ENCODE peak calls at places on chromosomes 6 and 20, in seven cellular contexts. One of them, this sample, is unnamed. For H3K9me3, the result is how much of the 10 kb centered on the place peaks cover.

GRCh38 chr6:158813032-158813431 is 6.1 kb downstream of the EZR start:
- DNase-seq in adrenal gland: peak
- DNase-seq in endothelial cell of umbilical vein: no peak
- DNase-seq in A549: no peak
- DNase-seq in IMR-90: no peak
- DNase-seq in sigmoid colon: no peak
- DNase-seq in heart left ventricle: no peak
- DNase-seq in this sample: no peak

GRCh38 chr6:33772114-33772830 is 16.7 kb downstream of the LEMD2 start:
- DNase-seq in sigmoid colon: no peak
- DNase-seq in adrenal gland: no peak
- DNase-seq in endothelial cell of umbilical vein: peak
- DNase-seq in heart left ventricle: no peak
- DNase-seq in A549: no peak
- DNase-seq in IMR-90: peak
- DNase-seq in this sample: no peak

GRCh38 chr20:9103955-9104354 is 35.1 kb downstream of the PLCB4 start:
- DNase-seq in endothelial cell of umbilical vein: no peak
- DNase-seq in sigmoid colon: no peak
- DNase-seq in A549: peak
- DNase-seq in IMR-90: no peak
- DNase-seq in heart left ventricle: no peak
- DNase-seq in adrenal gland: no peak
- DNase-seq in this sample: no peak

GRCh38 chr20:33822423-33822822 is 11.3 kb downstream of the CHMP4B start:
- DNase-seq in sigmoid colon: no peak
- DNase-seq in A549: no peak
- DNase-seq in adrenal gland: no peak
- DNase-seq in endothelial cell of umbilical vein: no peak
- DNase-seq in IMR-90: no peak
- DNase-seq in heart left ventricle: peak
- DNase-seq in this sample: no peak

GRCh38 chr20:36808317-36809257 is 35.0 kb upstream of the DSN1 start:
- DNase-seq in endothelial cell of umbilical vein: peak
- DNase-seq in heart left ventricle: peak
- DNase-seq in IMR-90: peak
- DNase-seq in sigmoid colon: peak
- DNase-seq in A549: peak
- DNase-seq in adrenal gland: peak
- DNase-seq in this sample: peak

GRCh38 chr6:2222275-2222842 is 23.0 kb downstream of the GMDS start:
- DNase-seq in sigmoid colon: no peak
- DNase-seq in adrenal gland: no peak
- DNase-seq in endothelial cell of umbilical vein: peak
- DNase-seq in heart left ventricle: no peak
- DNase-seq in A549: no peak
- DNase-seq in IMR-90: no peak
- DNase-seq in this sample: no peak

GRCh38 chr20:57760698-57761412 is 51.0 kb upstream of the PMEPA1 start:
- DNase-seq in IMR-90: no peak
- DNase-seq in heart left ventricle: no peak
- DNase-seq in adrenal gland: no peak
- DNase-seq in A549: no peak
- DNase-seq in endothelial cell of umbilical vein: no peak
- DNase-seq in sigmoid colon: peak
- DNase-seq in this sample: no peak

GRCh38 chr6:125843593-125843992 is 52.8 kb downstream of the NCOA7 start:
- DNase-seq in heart left ventricle: no peak
- DNase-seq in endothelial cell of umbilical vein: no peak
- DNase-seq in adrenal gland: no peak
- DNase-seq in sigmoid colon: no peak
- DNase-seq in IMR-90: no peak
- DNase-seq in A549: no peak
- DNase-seq in this sample: no peak

GRCh38 chr6:22512716-22513452 is 56.5 kb upstream of the HDGFL1 start:
- DNase-seq in adrenal gland: no peak
- DNase-seq in endothelial cell of umbilical vein: no peak
- DNase-seq in A549: no peak
- DNase-seq in heart left ventricle: no peak
- DNase-seq in IMR-90: peak
- DNase-seq in sigmoid colon: no peak
- DNase-seq in this sample: no peak

GRCh38 chr6:20246107-20246506 is 33.8 kb upstream of the MBOAT1 start:
- DNase-seq in endothelial cell of umbilical vein: no peak
- DNase-seq in A549: no peak
- DNase-seq in adrenal gland: no peak
- DNase-seq in IMR-90: no peak
- DNase-seq in sigmoid colon: no peak
- DNase-seq in heart left ventricle: no peak
- DNase-seq in this sample: no peak

GRCh38 chr6:160398674-160399271 is 50.6 kb downstream of the SLC22A3 start:
- DNase-seq in heart left ventricle: no peak
- DNase-seq in endothelial cell of umbilical vein: no peak
- DNase-seq in A549: no peak
- DNase-seq in adrenal gland: no peak
- DNase-seq in IMR-90: no peak
- DNase-seq in sigmoid colon: no peak
- DNase-seq in this sample: no peak

GRCh38 chr6:64280569-64280968 is 645.0 kb downstream of the PHF3 start:
- DNase-seq in heart left ventricle: no peak
- DNase-seq in endothelial cell of umbilical vein: peak
- DNase-seq in adrenal gland: peak
- DNase-seq in IMR-90: peak
- DNase-seq in A549: peak
- DNase-seq in sigmoid colon: no peak
- DNase-seq in this sample: peak

GRCh38 chr20:48042628-48043027 is 257.3 kb upstream of the SULF2 start:
- DNase-seq in sigmoid colon: no peak
- DNase-seq in heart left ventricle: no peak
- DNase-seq in adrenal gland: no peak
- DNase-seq in endothelial cell of umbilical vein: no peak
- DNase-seq in IMR-90: no peak
- DNase-seq in A549: no peak
- DNase-seq in this sample: no peak

GRCh38 chr20:59571591-59572314 is 32.6 kb upstream of the PHACTR3 start:
- DNase-seq in heart left ventricle: peak
- DNase-seq in A549: peak
- DNase-seq in endothelial cell of umbilical vein: peak
- DNase-seq in adrenal gland: peak
- DNase-seq in IMR-90: peak
- DNase-seq in sigmoid colon: peak
- DNase-seq in this sample: peak

GRCh38 chr6:24926639-24927038 is 9.1 kb downstream of the RIPOR2 start:
- DNase-seq in A549: no peak
- DNase-seq in adrenal gland: no peak
- DNase-seq in heart left ventricle: no peak
- DNase-seq in sigmoid colon: no peak
- DNase-seq in IMR-90: no peak
- DNase-seq in endothelial cell of umbilical vein: no peak
- DNase-seq in this sample: no peak

GRCh38 chr20:31606928-31607639 is 2.0 kb downstream of the ID1 start:
- DNase-seq in heart left ventricle: no peak
- DNase-seq in adrenal gland: no peak
- DNase-seq in A549: peak
- DNase-seq in IMR-90: peak
- DNase-seq in endothelial cell of umbilical vein: peak
- DNase-seq in sigmoid colon: no peak
- DNase-seq in this sample: no peak

GRCh38 chr20:2203436-2203835 is 92.4 kb upstream of the TGM3 start:
- DNase-seq in A549: no peak
- DNase-seq in endothelial cell of umbilical vein: no peak
- DNase-seq in heart left ventricle: no peak
- DNase-seq in sigmoid colon: no peak
- DNase-seq in IMR-90: no peak
- DNase-seq in adrenal gland: no peak
- DNase-seq in this sample: no peak

GRCh38 chr20:45775411-45775810 is 16.3 kb downstream of the WFDC3 start:
- DNase-seq in sigmoid colon: no peak
- DNase-seq in A549: no peak
- DNase-seq in endothelial cell of umbilical vein: no peak
- DNase-seq in adrenal gland: no peak
- DNase-seq in heart left ventricle: no peak
- DNase-seq in IMR-90: no peak
- DNase-seq in this sample: no peak

GRCh38 chr6:75449625-75450206 is 43.9 kb downstream of the FILIP1 start:
- DNase-seq in A549: peak
- DNase-seq in adrenal gland: no peak
- DNase-seq in endothelial cell of umbilical vein: no peak
- DNase-seq in sigmoid colon: no peak
- DNase-seq in heart left ventricle: no peak
- DNase-seq in IMR-90: peak
- DNase-seq in this sample: no peak

GRCh38 chr20:56685879-56686278 is 56.8 kb downstream of the TFAP2C start:
- DNase-seq in IMR-90: no peak
- DNase-seq in endothelial cell of umbilical vein: no peak
- DNase-seq in adrenal gland: no peak
- DNase-seq in A549: no peak
- DNase-seq in sigmoid colon: no peak
- DNase-seq in heart left ventricle: no peak
- DNase-seq in this sample: no peak

DNA sequence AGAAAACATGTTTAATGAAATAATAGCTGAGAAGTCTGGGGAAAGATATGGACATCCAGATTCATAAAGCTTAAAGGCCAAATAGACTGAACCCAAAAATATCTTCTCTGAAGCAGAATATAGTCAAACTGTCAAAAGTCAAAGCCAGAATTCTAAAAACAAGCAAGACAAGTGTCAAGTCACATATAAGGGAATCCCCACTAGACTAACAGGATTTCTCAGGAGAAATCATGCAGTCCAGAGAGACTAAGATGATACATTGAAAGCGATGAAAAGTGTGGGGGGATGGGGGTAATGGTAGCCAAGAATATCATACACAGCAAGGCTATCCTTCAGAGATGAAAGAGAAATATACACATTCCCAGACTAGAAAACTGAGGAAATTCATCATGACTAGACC is 112.4 kb upstream of the RUNX2 start:
- DNase-seq in adrenal gland: no peak
- DNase-seq in heart left ventricle: no peak
- DNase-seq in sigmoid colon: no peak
- DNase-seq in IMR-90: no peak
- DNase-seq in A549: no peak
- DNase-seq in endothelial cell of umbilical vein: no peak
- DNase-seq in this sample: no peak
- TF ChIP-seq POLR2A in adrenal gland: no peak
- TF ChIP-seq POLR2A in heart left ventricle: no peak
- TF ChIP-seq POLR2A in sigmoid colon: no peak
- TF ChIP-seq POLR2A in IMR-90: no peak
- TF ChIP-seq POLR2A in A549: no peak
- TF ChIP-seq POLR2A in endothelial cell of umbilical vein: no peak
- TF ChIP-seq POLR2A in this sample: no peak

DNA sequence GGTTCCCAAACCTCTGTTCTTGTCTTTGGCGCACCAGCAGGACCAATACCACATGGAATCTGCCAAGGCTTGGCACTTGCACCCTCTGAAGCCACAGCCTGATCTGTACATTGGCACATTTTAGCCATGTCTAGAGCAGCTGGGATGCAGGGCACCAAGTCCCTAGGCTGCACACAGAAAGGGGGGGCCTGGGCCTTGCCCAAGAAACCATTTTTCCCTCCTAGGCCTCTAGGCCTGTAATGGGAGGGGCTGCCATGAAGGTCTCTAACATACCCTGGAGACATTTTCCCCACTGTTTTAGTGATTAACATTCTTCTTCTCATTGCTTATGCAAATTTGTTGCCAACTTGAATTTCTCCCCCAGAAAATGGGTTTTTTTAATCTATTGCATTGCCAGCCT is 5.4 kb upstream of the FAM120B start:
- DNase-seq in endothelial cell of umbilical vein: no peak
- DNase-seq in adrenal gland: no peak
- DNase-seq in IMR-90: no peak
- DNase-seq in sigmoid colon: no peak
- DNase-seq in A549: no peak
- DNase-seq in heart left ventricle: no peak
- DNase-seq in this sample: no peak
- H3K9me3 ChIP-seq in endothelial cell of umbilical vein: under half
- H3K9me3 ChIP-seq in adrenal gland: under half
- H3K9me3 ChIP-seq in IMR-90: under half
- H3K9me3 ChIP-seq in sigmoid colon: under half
- H3K9me3 ChIP-seq in A549: under half
- H3K9me3 ChIP-seq in heart left ventricle: under half
- H3K9me3 ChIP-seq in this sample: under half

DNA sequence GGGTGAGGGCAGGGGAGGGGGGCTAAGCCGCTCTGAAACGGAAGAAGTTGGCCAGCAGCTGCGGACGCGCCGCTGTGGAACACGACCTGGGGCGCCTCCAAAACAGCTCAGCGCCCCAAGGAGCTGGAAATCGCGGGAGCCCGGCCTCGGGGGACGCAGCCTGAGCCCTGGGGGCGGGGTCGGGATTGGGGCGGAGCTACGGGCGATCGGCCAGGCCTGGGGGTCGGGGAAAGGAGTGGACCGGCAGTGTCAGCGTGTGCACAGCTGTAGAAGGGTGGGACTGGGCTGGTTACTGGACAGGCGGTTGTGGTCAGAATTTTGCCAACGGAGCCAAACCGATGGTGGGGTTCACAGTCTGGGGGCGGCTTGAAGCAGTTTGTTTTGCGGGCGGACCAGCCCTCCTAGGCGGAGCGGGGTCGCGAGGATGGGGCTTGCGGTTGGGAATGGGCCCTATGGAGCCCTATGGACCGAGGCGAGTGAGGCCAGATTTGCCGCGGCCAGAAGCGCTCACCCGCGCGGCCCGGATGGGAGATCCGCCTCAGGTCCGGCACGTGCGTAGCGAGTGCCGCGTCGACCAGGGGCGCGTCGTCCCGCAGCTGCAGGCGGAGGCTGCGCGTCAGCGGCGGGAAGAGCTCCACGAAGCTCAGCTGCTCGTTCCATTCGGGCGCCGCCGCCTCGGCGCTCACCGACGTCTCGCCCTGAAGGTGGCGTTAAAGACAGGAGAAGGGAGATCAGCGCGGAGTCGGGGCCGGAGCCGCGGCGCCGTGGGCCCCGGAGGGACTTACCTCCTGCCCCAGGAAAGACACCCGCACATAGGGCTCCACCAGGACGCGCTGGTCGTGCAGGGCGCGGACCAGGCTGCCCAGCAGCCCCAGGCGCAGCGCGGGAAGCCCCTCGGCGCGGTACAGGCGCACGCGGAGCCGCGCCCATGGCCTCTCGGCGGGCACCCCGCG is 14.3 kb upstream of the SPAG4 start:
- DNase-seq in adrenal gland: peak
- DNase-seq in A549: peak
- DNase-seq in sigmoid colon: peak
- DNase-seq in endothelial cell of umbilical vein: peak
- DNase-seq in heart left ventricle: peak
- DNase-seq in IMR-90: peak
- DNase-seq in this sample: peak
- TF ChIP-seq CTCF in adrenal gland: peak
- TF ChIP-seq CTCF in A549: peak
- TF ChIP-seq CTCF in sigmoid colon: peak
- TF ChIP-seq CTCF in endothelial cell of umbilical vein: peak
- TF ChIP-seq CTCF in heart left ventricle: peak
- TF ChIP-seq CTCF in IMR-90: peak
- TF ChIP-seq CTCF in this sample: peak

DNA sequence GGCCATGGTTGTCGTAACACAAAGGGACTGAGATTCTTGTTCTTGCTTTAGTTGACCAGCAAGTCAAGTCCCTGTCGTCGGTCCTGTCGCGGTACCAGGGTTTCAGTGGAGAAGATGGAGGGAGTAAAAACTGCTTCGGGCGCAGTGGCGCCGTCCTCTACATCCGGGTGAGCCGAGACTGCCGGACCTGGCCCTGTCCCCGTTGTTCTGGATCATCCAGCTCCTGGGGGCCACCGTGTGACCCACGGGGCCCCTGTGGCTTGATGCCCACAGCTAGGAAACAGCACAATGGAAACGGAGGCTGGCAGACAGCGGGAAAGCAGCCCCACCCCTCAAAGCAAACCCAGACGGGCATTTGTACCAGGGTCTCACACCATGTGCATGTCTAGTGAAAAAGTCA is 15.0 kb downstream of the MTG2 start:
- DNase-seq in endothelial cell of umbilical vein: no peak
- DNase-seq in heart left ventricle: peak
- DNase-seq in IMR-90: no peak
- DNase-seq in sigmoid colon: no peak
- DNase-seq in adrenal gland: no peak
- DNase-seq in A549: no peak
- DNase-seq in this sample: no peak
- TF ChIP-seq POLR2A in endothelial cell of umbilical vein: no peak
- TF ChIP-seq POLR2A in heart left ventricle: no peak
- TF ChIP-seq POLR2A in IMR-90: no peak
- TF ChIP-seq POLR2A in sigmoid colon: no peak
- TF ChIP-seq POLR2A in adrenal gland: no peak
- TF ChIP-seq POLR2A in A549: no peak
- TF ChIP-seq POLR2A in this sample: no peak